ENCODE peak calls at places on chromosomes 4 and X, in four cellular contexts. S, W, R and H are unnamed samples.

GRCh38 chr4:185656467-185656890 is 121.2 kb upstream of the PDLIM3 start:
- DNase-seq in S (peak), R (peak), W (no peak), H (no peak)

GRCh38 chr4:106607566-106607965 is 239.0 kb upstream of the GIMD1 start:
- DNase-seq in S (no peak), W (no peak), R (no peak), H (no peak)

GRCh38 chr4:5747746-5748365 is 36.9 kb downstream of the EVC start:
- DNase-seq in W (no peak), R (peak), S (no peak), H (no peak)

GRCh38 chrX:16834811-16835210 is 35.4 kb downstream of the RBBP7 start:
- DNase-seq in R (no peak), S (no peak), W (no peak), H (no peak)

GRCh38 chr4:55854132-55854531 is 684 bp downstream of the EXOC1 start:
- DNase-seq in S (no peak), R (no peak), W (no peak), H (no peak)

GRCh38 chr4:136329042-136329662 is 1203.1 kb downstream of the PCDH18 start:
- DNase-seq in R (no peak), W (no peak), S (no peak), H (no peak)

GRCh38 chrX:103756736-103757135 is 19.9 kb upstream of the PLP1 start:
- DNase-seq in R (no peak), W (no peak), S (no peak), H (no peak)

GRCh38 chr4:55435136-55435535 is 39.4 kb downstream of the TMEM165 start:
- DNase-seq in W (no peak), R (peak), S (no peak), H (no peak)

GRCh38 chrX:13837290-13837745 is 20.4 kb upstream of the GPM6B start:
- DNase-seq in W (no peak), S (no peak), R (peak), H (no peak)

GRCh38 chrX:18983711-18984380 is at the start of gene PHKA2:
- DNase-seq in S (peak), W (peak), R (peak), H (no peak)

GRCh38 chr4:186037692-186038658 is 31.0 kb upstream of the TLR3 start:
- DNase-seq in W (no peak), S (no peak), R (peak), H (no peak)